ENCODE peak calls at places on chromosomes 7 and 10, in four cellular contexts. P is nephron progenitor cell, X is fibroblast of pulmonary artery, I is spleen. D is an unnamed sample.

GRCh38 chr7:28168393-28169158 is 12.0 kb downstream of the JAZF1 start:
- DNase-seq in P (no peak), I (peak; percentile 79), X (no peak), D (no peak)

GRCh38 chr10:128035557-128035973 is 90.7 kb downstream of the MKI67 start:
- DNase-seq in I (peak; percentile 90), P (peak; percentile 75), X (peak; percentile 43), D (peak; percentile 59)

GRCh38 chr7:1260236-1260635 is 27.6 kb downstream of the UNCX start:
- DNase-seq in X (no peak), P (no peak), I (peak; percentile 62), D (no peak)

GRCh38 chr10:131311661-131312260 is at the start of gene TCERG1L:
- DNase-seq in I (peak; percentile 72), X (no peak), P (peak; percentile 76), D (no peak)

GRCh38 chr7:41720886-41721285 is 18.0 kb upstream of the INHBA start:
- DNase-seq in P (no peak), I (no peak), X (no peak), D (no peak)

GRCh38 chr10:132143162-132143561 is 43.6 kb upstream of the DPYSL4 start:
- DNase-seq in X (no peak), I (no peak), P (peak; percentile 47), D (peak; percentile 58)

GRCh38 chr10:63199716-63200115 is 66.6 kb downstream of the NRBF2 start:
- DNase-seq in X (no peak), I (no peak), P (no peak), D (no peak)

GRCh38 chr10:78774999-78775711 is 293.6 kb upstream of the ZMIZ1 start:
- DNase-seq in P (peak; percentile 37), I (no peak), X (no peak), D (no peak)

GRCh38 chr7:106717997-106718871 is 57.3 kb upstream of the CCDC71L start:
- DNase-seq in P (no peak), X (peak; percentile 98), I (no peak), D (no peak)

GRCh38 chr7:112453505-112454171 is 3.4 kb downstream of the IFRD1 start:
- DNase-seq in P (no peak), X (peak; percentile 78), I (no peak), D (no peak)

GRCh38 chr7:74033372-74034311 is 5.7 kb downstream of the ELN start:
- DNase-seq in X (peak; percentile 56), I (no peak), P (peak; percentile 34), D (no peak)

GRCh38 chr10:102643346-102644065 is 773 bp upstream of the TRIM8 start:
- DNase-seq in X (peak; percentile 86), I (peak; percentile 89), P (peak; percentile 61), D (peak; percentile 79)

GRCh38 chr10:110395350-110396283 is 90.9 kb upstream of the SMNDC1 start:
- DNase-seq in I (no peak), P (peak; percentile 32), X (peak; percentile 98), D (no peak)

GRCh38 chr10:132861884-132862461 is 76.0 kb upstream of the NKX6-2 start:
- DNase-seq in X (no peak), P (no peak), I (peak; percentile 63), D (peak; percentile 74)

GRCh38 chr10:21926949-21927348 is 76.6 kb downstream of the DNAJC1 start:
- DNase-seq in X (peak; percentile 98), P (no peak), I (no peak), D (no peak)

GRCh38 chr7:126445991-126446390 is 806.8 kb downstream of the GRM8 start:
- DNase-seq in I (no peak), P (no peak), X (no peak), D (no peak)

GRCh38 chr7:27107901-27108381 is 5.5 kb upstream of the HOXA2 start:
- DNase-seq in I (no peak), X (no peak), P (no peak), D (no peak)

GRCh38 chr10:7408003-7408493 is 2.8 kb downstream of the SFMBT2 start:
- DNase-seq in X (peak; percentile 51), P (peak; percentile 52), I (peak; percentile 87), D (no peak)

GRCh38 chr7:47724335-47724982 is 142.5 kb upstream of the TNS3 start:
- DNase-seq in X (peak; percentile 72), P (no peak), I (no peak), D (peak; percentile 56)

GRCh38 chr10:102644066-102644645 is at the start of gene TRIM8:
- DNase-seq in P (peak; percentile 66), I (peak; percentile 94), X (peak; percentile 33), D (peak; percentile 82)

GRCh38 chr10:87707254-87707653 is 47.6 kb downstream of the PAPSS2 start:
- DNase-seq in I (no peak), X (no peak), P (no peak), D (no peak)

GRCh38 chr10:75449320-75450061 is 18.1 kb downstream of the LRMDA start:
- DNase-seq in I (no peak), X (no peak), P (peak; percentile 12), D (no peak)

GRCh38 chr10:9339702-9340101 is 1285.2 kb downstream of the GATA3 start:
- DNase-seq in X (no peak), P (no peak), I (no peak), D (no peak)

GRCh38 chr7:68321776-68322496 is 1276.3 kb upstream of the AUTS2 start:
- DNase-seq in X (no peak), I (no peak), P (no peak), D (no peak)

GRCh38 chr10:85667638-85668233 is 698.9 kb downstream of the GRID1 start:
- DNase-seq in I (no peak), X (no peak), P (no peak), D (no peak)

GRCh38 chr10:86698207-86698940 is 30.1 kb downstream of the LDB3 start:
- DNase-seq in I (peak; percentile 41), X (no peak), P (no peak), D (peak; percentile 59)

GRCh38 chr7:69448071-69448470 is 150.2 kb upstream of the AUTS2 start:
- DNase-seq in P (no peak), X (peak; percentile 2), I (peak; percentile 21), D (no peak)

GRCh38 chr10:20007426-20007825 is 191.2 kb downstream of the PLXDC2 start:
- DNase-seq in I (no peak), P (no peak), X (peak; percentile 19), D (no peak)

GRCh38 chr10:65358565-65358964 is 1567.3 kb upstream of the LRRTM3 start:
- DNase-seq in I (no peak), P (peak; percentile 12), X (peak; percentile 36), D (no peak)

GRCh38 chr7:137978464-137979237 is 23.2 kb downstream of the CREB3L2 start:
- DNase-seq in X (peak; percentile 94), I (no peak), P (no peak), D (no peak)

GRCh38 chr10:43595739-43596298 is 10.4 kb upstream of the ZNF485 start:
- DNase-seq in P (no peak), I (no peak), X (no peak), D (no peak)

GRCh38 chr7:70371652-70372051 is 760.3 kb upstream of the GALNT17 start:
- DNase-seq in I (no peak), P (no peak), X (no peak), D (no peak)

GRCh38 chr7:42502022-42502421 is 265.0 kb upstream of the GLI3 start:
- DNase-seq in X (peak; percentile 34), I (no peak), P (no peak), D (no peak)

GRCh38 chr10:89633484-89633883 is 11.6 kb downstream of the PANK1 start:
- DNase-seq in I (no peak), P (no peak), X (peak; percentile 74), D (no peak)

DNA sequence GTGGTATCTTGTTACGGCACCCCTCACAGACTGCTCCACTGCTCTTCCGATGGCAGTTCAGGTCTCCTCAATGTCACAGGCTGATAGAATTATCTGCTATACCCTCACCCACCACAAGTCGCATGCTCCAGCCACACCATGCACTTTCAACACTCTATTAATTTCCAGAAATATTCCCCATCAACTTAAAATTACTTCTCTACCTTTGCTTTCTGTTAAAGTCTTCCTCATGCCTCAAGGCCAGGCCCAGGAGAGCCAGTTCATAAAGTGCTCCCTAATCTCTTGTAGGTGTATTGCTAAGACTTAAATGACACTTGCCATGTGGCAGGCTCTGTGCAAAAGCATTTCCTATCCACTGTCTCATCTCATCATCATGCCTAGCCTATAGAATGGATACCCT is 105.9 kb upstream of the ARID5B start:
- DNase-seq in P (no peak), I (no peak), X (no peak), D (no peak)
- TF ChIP-seq CTCF in P (peak; percentile 16), I (no peak), X (no peak), D (no peak)

DNA sequence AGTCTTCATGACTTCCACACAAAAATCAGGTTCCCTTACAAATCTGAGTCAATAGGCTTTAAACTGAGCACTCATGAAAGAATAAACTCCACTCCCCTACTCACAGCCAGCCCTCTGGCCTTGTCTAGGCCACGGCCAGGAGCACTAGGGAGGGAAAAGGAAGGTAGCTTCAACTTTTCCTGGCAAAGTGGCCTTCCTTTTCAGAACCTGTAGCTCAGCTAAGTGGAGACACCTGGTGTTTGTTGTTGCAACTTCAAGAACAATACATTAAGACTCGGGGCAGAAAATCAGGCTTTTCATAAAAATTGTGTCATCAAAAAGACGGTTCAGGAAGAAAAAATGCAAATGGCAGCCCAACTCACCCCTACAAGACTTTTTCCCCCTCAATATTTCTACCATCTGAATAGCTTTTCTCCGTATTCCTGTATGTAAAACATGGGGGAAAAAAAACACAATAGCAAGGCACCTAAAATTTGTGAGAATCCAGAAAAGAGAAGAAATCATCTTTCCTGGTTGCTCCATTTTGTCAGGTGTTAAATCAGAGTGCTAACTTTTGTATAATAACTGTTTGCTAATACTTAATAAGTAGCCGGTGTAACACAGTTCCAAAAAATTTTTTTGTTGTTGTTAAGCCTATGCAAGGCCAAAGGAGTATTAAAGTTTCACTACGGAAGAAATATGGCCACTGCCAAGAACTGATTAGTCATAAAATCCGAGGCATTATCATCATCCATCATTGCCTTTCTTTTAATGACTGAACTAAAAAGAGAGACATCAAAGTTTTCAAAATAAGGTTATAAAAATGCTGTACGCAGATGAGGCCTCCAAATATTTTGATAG is 66.2 kb upstream of the ARID5B start:
- DNase-seq in X (peak; percentile 87), I (no peak), P (no peak), D (no peak)
- TF ChIP-seq CTCF in X (peak; percentile 52), I (no peak), P (peak; percentile 42), D (peak; percentile 72)

GRCh38 chr7:85184599-85185354 is 2.1 kb downstream of the SEMA3D start:
- DNase-seq in I (peak; percentile 70), X (peak; percentile 76), P (peak; percentile 77), D (peak; percentile 84)
- TF ChIP-seq CTCF in I (no peak), X (no peak), P (no peak), D (no peak)

GRCh38 chr7:116433246-116433645 is 66.3 kb upstream of the CAV2 start:
- DNase-seq in X (no peak), P (no peak), I (no peak), D (no peak)
- TF ChIP-seq CTCF in X (no peak), P (no peak), I (no peak), D (no peak)

DNA sequence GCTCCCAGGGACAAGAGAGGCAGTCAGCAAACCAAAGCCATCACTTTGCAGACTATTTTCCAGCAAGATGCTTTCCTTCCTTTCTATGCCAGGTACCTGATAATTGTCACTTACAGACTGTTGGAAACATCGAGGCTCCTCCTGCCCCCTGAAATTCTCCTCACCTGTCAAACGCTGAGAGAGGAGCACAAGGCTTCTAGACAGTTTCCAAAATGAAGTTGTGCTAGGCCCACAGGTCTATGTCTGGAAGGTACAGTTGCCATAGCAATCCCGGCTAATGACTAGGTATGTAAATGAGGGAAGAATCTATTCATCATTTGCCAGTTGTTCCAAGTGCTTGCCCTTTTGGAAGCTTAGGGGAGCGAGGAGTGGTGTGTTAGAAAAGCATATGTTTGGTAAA is 334.4 kb downstream of the CALN1 start:
- DNase-seq in X (no peak), P (no peak), I (no peak), D (no peak)
- TF ChIP-seq CTCF in X (no peak), P (no peak), I (no peak), D (no peak)

D was measured in chondrocyte.